ENCODE peak calls at places on chromosomes 7 and 10, in six cellular contexts. N is transverse colon, B is neural progenitor cell, R is AG10803, T is lower leg skin, Q is cardiac muscle cell. S is an unnamed sample.

GRCh38 chr10:18583575-18584270 is 67.7 kb downstream of the NSUN6 start:
- DNase-seq in N (no peak), B (no peak), R (no peak), Q (peak; percentile 30), T (no peak), S (no peak)

GRCh38 chr10:119331031-119331430 is 123.7 kb downstream of the GRK5 start:
- DNase-seq in T (no peak), N (no peak), Q (no peak), B (no peak), R (no peak), S (no peak)

GRCh38 chr10:48496105-48496830 is 108.6 kb downstream of the ARHGAP22 start:
- DNase-seq in N (no peak), Q (no peak), T (no peak), R (no peak), B (no peak), S (no peak)

GRCh38 chr7:155414508-155414907 is 43.4 kb upstream of the EN2 start:
- DNase-seq in N (no peak), Q (no peak), B (no peak), T (no peak), R (no peak), S (no peak)

GRCh38 chr7:100044719-100045118 is 4.9 kb upstream of the ZSCAN21 start:
- DNase-seq in N (peak; percentile 52), R (no peak), B (no peak), Q (no peak), T (no peak), S (peak; percentile 60)

GRCh38 chr10:29923416-29923970 is 135.9 kb downstream of the JCAD start:
- DNase-seq in N (no peak), T (no peak), B (no peak), R (no peak), Q (no peak), S (no peak)

GRCh38 chr7:47454066-47454950 is 127.6 kb downstream of the TNS3 start:
- DNase-seq in B (no peak), Q (no peak), T (no peak), R (no peak), N (no peak), S (no peak)

GRCh38 chr7:132386249-132386681 is 190.0 kb downstream of the PLXNA4 start:
- DNase-seq in R (peak; percentile 42), T (no peak), N (peak; percentile 50), B (no peak), Q (peak; percentile 77), S (peak; percentile 65)

GRCh38 chr10:42981358-42982236 is 95.3 kb upstream of the RET start:
- DNase-seq in N (peak; percentile 6), T (no peak), B (no peak), Q (no peak), R (no peak), S (peak; percentile 49)

GRCh38 chr7:80848841-80849240 is 70.0 kb downstream of the SEMA3C start:
- DNase-seq in Q (no peak), T (no peak), N (no peak), R (no peak), B (no peak), S (no peak)

GRCh38 chr7:22008011-22008410 is 62.3 kb upstream of the CDCA7L start:
- DNase-seq in R (no peak), B (peak; percentile 15), N (no peak), Q (no peak), T (no peak), S (no peak)

GRCh38 chr7:8481096-8481495 is 47.7 kb downstream of the NXPH1 start:
- DNase-seq in N (no peak), B (no peak), Q (no peak), T (no peak), R (no peak), S (no peak)

GRCh38 chr7:118214051-118214832 is 10.3 kb upstream of the ANKRD7 start:
- DNase-seq in B (no peak), T (peak; percentile 37), R (peak; percentile 72), Q (peak; percentile 90), N (peak; percentile 62), S (peak; percentile 61)

GRCh38 chr7:34471844-34472243 is 186.2 kb upstream of the NPSR1 start:
- DNase-seq in T (no peak), R (no peak), Q (no peak), B (no peak), N (no peak), S (no peak)

GRCh38 chr7:10793995-10794780 is 179.5 kb upstream of the PHF14 start:
- DNase-seq in Q (no peak), B (no peak), N (no peak), R (no peak), T (no peak), S (no peak)

GRCh38 chr10:132257271-132257670 is 50.5 kb downstream of the STK32C start:
- DNase-seq in N (no peak), R (peak; percentile 16), B (no peak), Q (peak; percentile 29), T (no peak), S (no peak)

GRCh38 chr7:44689427-44689826 is 59.2 kb upstream of the ZMIZ2 start:
- DNase-seq in B (no peak), R (no peak), Q (no peak), N (no peak), T (no peak), S (no peak)

GRCh38 chr10:98664329-98665042 is 217.8 kb upstream of the HPS1 start:
- DNase-seq in R (peak; percentile 9), N (peak; percentile 10), T (no peak), Q (peak; percentile 33), B (peak; percentile 64), S (no peak)

GRCh38 chr10:132329565-132330485 is 2.2 kb upstream of the LRRC27 start:
- DNase-seq in Q (peak; percentile 73), R (peak; percentile 63), N (no peak), T (no peak), B (no peak), S (no peak)

GRCh38 chr7:142771353-142771723 is 568 bp downstream of the PRSS2 start:
- DNase-seq in N (no peak), Q (no peak), R (no peak), B (no peak), T (no peak), S (no peak)

GRCh38 chr7:116772423-116772852 is 89.9 kb upstream of the CAPZA2 start:
- DNase-seq in B (no peak), T (no peak), N (no peak), Q (peak; percentile 61), R (peak; percentile 61), S (no peak)

GRCh38 chr10:91201213-91201996 is 19.1 kb upstream of the PCGF5 start:
- DNase-seq in R (no peak), N (no peak), T (no peak), B (no peak), Q (peak; percentile 14), S (no peak)

GRCh38 chr10:89167915-89168314 is 39.2 kb downstream of the CH25H start:
- DNase-seq in R (no peak), T (peak; percentile 26), B (no peak), N (no peak), Q (no peak), S (no peak)

GRCh38 chr7:138981332-138982203 is at the start of gene KIAA1549:
- DNase-seq in Q (peak; percentile 76), N (peak; percentile 71), T (no peak), R (peak; percentile 71), B (peak; percentile 92), S (peak; percentile 59)

GRCh38 chr7:138978541-138979184 is 2.5 kb downstream of the KIAA1549 start:
- DNase-seq in T (no peak), B (no peak), Q (no peak), R (no peak), N (no peak), S (no peak)

GRCh38 chr7:138980575-138981285 is 459 bp downstream of the KIAA1549 start:
- DNase-seq in Q (no peak), T (no peak), R (no peak), B (no peak), N (no peak), S (no peak)

GRCh38 chr7:138979988-138980574 is 1.1 kb downstream of the KIAA1549 start:
- DNase-seq in T (no peak), B (peak; percentile 37), Q (peak; percentile 2), N (no peak), R (peak; percentile 18), S (no peak)

DNA sequence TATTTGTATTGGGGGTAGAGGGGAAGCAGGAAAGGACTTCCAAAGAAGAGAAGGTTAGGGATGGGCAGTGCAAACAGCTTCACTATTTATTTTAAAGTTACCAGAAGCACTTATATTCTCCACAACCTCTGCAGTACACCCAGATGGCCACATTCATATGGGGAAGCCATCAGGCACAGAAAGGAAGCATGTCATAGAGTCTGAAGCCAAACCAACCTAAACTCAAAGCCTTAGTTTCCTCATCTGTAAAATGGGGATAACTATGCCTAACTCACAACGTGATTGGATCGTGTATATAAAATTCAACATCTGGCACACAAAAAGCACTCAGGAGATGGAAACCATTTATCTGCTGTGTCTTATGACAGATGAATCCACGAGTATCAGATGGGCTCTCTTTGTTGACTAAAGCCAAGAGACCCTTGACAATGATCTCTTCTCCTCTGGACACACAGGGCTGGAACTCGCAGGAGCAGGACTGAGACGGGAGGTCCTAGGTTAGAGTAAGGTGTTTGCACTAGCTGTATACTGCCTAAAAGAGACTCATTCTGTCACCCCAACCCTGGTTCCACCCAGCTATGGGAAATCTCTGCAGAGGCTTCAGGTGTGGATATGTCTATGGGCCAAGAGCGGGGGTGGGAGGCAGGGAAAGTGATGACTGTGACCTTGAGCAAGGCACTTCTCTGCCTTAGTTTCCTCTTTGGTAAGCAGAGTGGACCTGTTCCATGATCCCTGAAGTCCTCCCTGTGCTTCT is 1.8 kb downstream of the KIAA1549 start:
- DNase-seq in T (no peak), Q (peak; percentile 27), R (peak; percentile 15), B (no peak), N (no peak), S (no peak)
- TF ChIP-seq CTCF in T (no peak), Q (no peak), R (peak; percentile 27), B (peak; percentile 5), N (no peak), S (no peak)

GRCh38 chr10:100368721-100369120 is 21.7 kb downstream of the SCD start:
- DNase-seq in R (no peak), B (no peak), T (no peak), N (no peak), Q (no peak), S (no peak)

GRCh38 chr10:100362570-100363496 is 15.8 kb downstream of the SCD start:
- DNase-seq in Q (no peak), N (no peak), R (no peak), T (no peak), B (no peak), S (no peak)

GRCh38 chr10:100364147-100364546 is 17.1 kb downstream of the SCD start:
- DNase-seq in T (no peak), N (no peak), R (no peak), Q (no peak), B (no peak), S (no peak)

GRCh38 chr10:100360234-100360633 is 13.2 kb downstream of the SCD start:
- DNase-seq in B (no peak), Q (no peak), N (no peak), R (no peak), T (no peak), S (no peak)

GRCh38 chr10:100364735-100365391 is 17.8 kb downstream of the SCD start:
- DNase-seq in B (no peak), Q (peak; percentile 81), N (peak; percentile 90), R (peak; percentile 45), T (peak; percentile 83), S (peak; percentile 91)
- H3K4me3 ChIP-seq in B (no peak overlapping the region), Q (no peak overlapping the region), N (no peak overlapping the region), R (no peak overlapping the region), T (no peak overlapping the region), S (no peak overlapping the region)

GRCh38 chr10:76435154-76435553 is 1003.7 kb downstream of the LRMDA start:
- DNase-seq in R (no peak), T (no peak), Q (no peak), N (no peak), B (no peak), S (no peak)
- TF ChIP-seq CTCF in R (peak; percentile 24), T (no peak), Q (no peak), N (no peak), B (no peak), S (no peak)

GRCh38 chr10:110681023-110681681 is 37.0 kb downstream of the RBM20 start:
- DNase-seq in T (no peak), R (no peak), B (peak; percentile 82), N (peak; percentile 30), Q (peak; percentile 46), S (no peak)
- H3K4me3 ChIP-seq in T (no peak overlapping the region), R (no peak overlapping the region), B (no peak overlapping the region), N (no peak overlapping the region), Q (no peak overlapping the region), S (no peak overlapping the region)

S was measured in mucosa of descending colon.